ENCODE peak calls at places on chromosomes 5 and 9, in seven cellular contexts. M is cardiac septum; C is CD4-positive, alpha-beta T cell; W is AG20443; I is neural progenitor cell; T is breast epithelium; P is right lobe of liver. D is an unnamed sample.

GRCh38 chr5:163585206-163585605 is 79.8 kb downstream of the MAT2B start:
- DNase-seq in M (no peak), C (no peak), W (peak), I (no peak), T (no peak), P (no peak), D (no peak)

GRCh38 chr9:97666907-97667686 is 30.0 kb downstream of the XPA start:
- DNase-seq in M (no peak), C (no peak), W (no peak), I (no peak), T (no peak), P (no peak), D (no peak)

GRCh38 chr9:5899292-5899691 is 8.6 kb downstream of the MLANA start:
- DNase-seq in M (no peak), C (no peak), W (no peak), I (no peak), T (no peak), P (no peak), D (no peak)

GRCh38 chr9:94812343-94812742 is 85.8 kb downstream of the AOPEP start:
- DNase-seq in M (no peak), C (no peak), W (peak), I (no peak), T (peak), P (no peak), D (no peak)

GRCh38 chr9:123058834-123059233 is 25.4 kb downstream of the GPR21 start:
- DNase-seq in M (no peak), C (no peak), W (no peak), I (no peak), T (no peak), P (no peak), D (no peak)

GRCh38 chr5:130324953-130325671 is 420.8 kb downstream of the CHSY3 start:
- DNase-seq in M (no peak), C (no peak), W (no peak), I (no peak), T (no peak), P (no peak), D (no peak)

GRCh38 chr9:76658510-76659231 is 105.6 kb upstream of the PCA3 start:
- DNase-seq in M (no peak), C (no peak), W (peak), I (peak), T (no peak), P (no peak), D (no peak)

GRCh38 chr9:71748280-71748743 is 20.0 kb downstream of the CEMIP2 start:
- DNase-seq in M (no peak), C (no peak), W (peak), I (no peak), T (no peak), P (no peak), D (no peak)

GRCh38 chr5:38883842-38884241 is 38.0 kb downstream of the OSMR start:
- DNase-seq in M (no peak), C (no peak), W (no peak), I (no peak), T (no peak), P (no peak), D (no peak)

D was measured in suprapubic skin.